ENCODE peak calls at places on chromosome 7, in nine cellular contexts. One of them, this sample, is unnamed.
A peak's percentile ranks its signal among the peaks of the same experiment; 100 is the strongest.

GRCh38 chr7:135508853-135509588 is 881 bp downstream of the CNOT4 start:
- DNase-seq in GM23338: peak; percentile 26
- DNase-seq in neural progenitor cell: peak; percentile 62
- DNase-seq in hepatocyte: peak; percentile 39
- DNase-seq in SK-N-SH: peak; percentile 58
- DNase-seq in GM23248: peak; percentile 59
- DNase-seq in OCI-LY7: peak; percentile 70
- DNase-seq in MM.1S: peak; percentile 53
- DNase-seq in PC-3: peak; percentile 21
- DNase-seq in this sample: no peak

GRCh38 chr7:132113536-132114409 is 462.5 kb downstream of the PLXNA4 start:
- DNase-seq in neural progenitor cell: no peak
- DNase-seq in GM23338: no peak
- DNase-seq in GM23248: no peak
- DNase-seq in SK-N-SH: no peak
- DNase-seq in OCI-LY7: no peak
- DNase-seq in PC-3: no peak
- DNase-seq in MM.1S: no peak
- DNase-seq in hepatocyte: peak; percentile 45
- DNase-seq in this sample: no peak

GRCh38 chr7:33604015-33604414 is 301.3 kb upstream of the BMPER start:
- DNase-seq in OCI-LY7: no peak
- DNase-seq in GM23248: peak; percentile 50
- DNase-seq in PC-3: no peak
- DNase-seq in SK-N-SH: no peak
- DNase-seq in hepatocyte: no peak
- DNase-seq in neural progenitor cell: no peak
- DNase-seq in MM.1S: no peak
- DNase-seq in GM23338: no peak
- DNase-seq in this sample: no peak

GRCh38 chr7:143126146-143126545 is 5.7 kb upstream of the PIP start:
- DNase-seq in OCI-LY7: no peak
- DNase-seq in hepatocyte: no peak
- DNase-seq in MM.1S: no peak
- DNase-seq in GM23248: peak; percentile 48
- DNase-seq in SK-N-SH: no peak
- DNase-seq in neural progenitor cell: no peak
- DNase-seq in PC-3: peak; percentile 45
- DNase-seq in GM23338: no peak
- DNase-seq in this sample: no peak

GRCh38 chr7:128053023-128053422 is 21.8 kb upstream of the LRRC4 start:
- DNase-seq in SK-N-SH: peak; percentile 56
- DNase-seq in neural progenitor cell: no peak
- DNase-seq in MM.1S: peak; percentile 24
- DNase-seq in GM23338: no peak
- DNase-seq in PC-3: peak; percentile 25
- DNase-seq in hepatocyte: no peak
- DNase-seq in GM23248: peak; percentile 50
- DNase-seq in OCI-LY7: peak; percentile 40
- DNase-seq in this sample: no peak

GRCh38 chr7:139620676-139621344 is 97.3 kb downstream of the CLEC2L start:
- DNase-seq in SK-N-SH: peak; percentile 67
- DNase-seq in OCI-LY7: peak; percentile 41
- DNase-seq in neural progenitor cell: peak; percentile 62
- DNase-seq in GM23338: peak; percentile 82
- DNase-seq in GM23248: peak; percentile 58
- DNase-seq in hepatocyte: peak; percentile 56
- DNase-seq in PC-3: peak; percentile 57
- DNase-seq in MM.1S: peak; percentile 30
- DNase-seq in this sample: peak; percentile 26

GRCh38 chr7:89133357-89133756 is 337.8 kb upstream of the TEX47 start:
- DNase-seq in SK-N-SH: no peak
- DNase-seq in hepatocyte: no peak
- DNase-seq in neural progenitor cell: no peak
- DNase-seq in PC-3: no peak
- DNase-seq in GM23248: no peak
- DNase-seq in GM23338: no peak
- DNase-seq in MM.1S: no peak
- DNase-seq in OCI-LY7: no peak
- DNase-seq in this sample: no peak

GRCh38 chr7:43195256-43195655 is 82.8 kb downstream of the HECW1 start:
- DNase-seq in OCI-LY7: no peak
- DNase-seq in MM.1S: no peak
- DNase-seq in PC-3: no peak
- DNase-seq in SK-N-SH: no peak
- DNase-seq in hepatocyte: no peak
- DNase-seq in neural progenitor cell: no peak
- DNase-seq in GM23248: no peak
- DNase-seq in GM23338: no peak
- DNase-seq in this sample: no peak

GRCh38 chr7:143504937-143505297 is 27.2 kb downstream of the TAS2R41 start:
- DNase-seq in MM.1S: no peak
- DNase-seq in neural progenitor cell: no peak
- DNase-seq in OCI-LY7: no peak
- DNase-seq in hepatocyte: no peak
- DNase-seq in SK-N-SH: no peak
- DNase-seq in GM23248: peak; percentile 36
- DNase-seq in PC-3: peak; percentile 34
- DNase-seq in GM23338: peak; percentile 9
- DNase-seq in this sample: no peak

GRCh38 chr7:67724435-67724834 is 727.8 kb downstream of the TYW1 start:
- DNase-seq in MM.1S: no peak
- DNase-seq in GM23338: no peak
- DNase-seq in GM23248: no peak
- DNase-seq in neural progenitor cell: peak; percentile 77
- DNase-seq in hepatocyte: no peak
- DNase-seq in OCI-LY7: no peak
- DNase-seq in SK-N-SH: no peak
- DNase-seq in PC-3: no peak
- DNase-seq in this sample: no peak

GRCh38 chr7:45454771-45455170 is 119.4 kb upstream of the ADCY1 start:
- DNase-seq in GM23248: no peak
- DNase-seq in SK-N-SH: no peak
- DNase-seq in GM23338: no peak
- DNase-seq in PC-3: no peak
- DNase-seq in OCI-LY7: no peak
- DNase-seq in neural progenitor cell: no peak
- DNase-seq in MM.1S: no peak
- DNase-seq in hepatocyte: no peak
- DNase-seq in this sample: no peak

GRCh38 chr7:28038175-28038855 is 142.3 kb downstream of the JAZF1 start:
- DNase-seq in GM23248: peak; percentile 33
- DNase-seq in neural progenitor cell: no peak
- DNase-seq in MM.1S: no peak
- DNase-seq in hepatocyte: no peak
- DNase-seq in PC-3: peak; percentile 48
- DNase-seq in SK-N-SH: no peak
- DNase-seq in GM23338: no peak
- DNase-seq in OCI-LY7: no peak
- DNase-seq in this sample: no peak

GRCh38 chr7:608361-608760 is 88.7 kb upstream of the PDGFA start:
- DNase-seq in GM23338: no peak
- DNase-seq in OCI-LY7: no peak
- DNase-seq in MM.1S: no peak
- DNase-seq in PC-3: no peak
- DNase-seq in hepatocyte: no peak
- DNase-seq in SK-N-SH: no peak
- DNase-seq in neural progenitor cell: no peak
- DNase-seq in GM23248: no peak
- DNase-seq in this sample: no peak

GRCh38 chr7:74272305-74273038 is 16.7 kb upstream of the CLIP2 start:
- DNase-seq in GM23338: peak; percentile 70
- DNase-seq in GM23248: peak; percentile 97
- DNase-seq in OCI-LY7: peak; percentile 85
- DNase-seq in hepatocyte: peak; percentile 75
- DNase-seq in neural progenitor cell: no peak
- DNase-seq in MM.1S: no peak
- DNase-seq in PC-3: peak; percentile 77
- DNase-seq in SK-N-SH: peak; percentile 68
- DNase-seq in this sample: no peak
- TF ChIP-seq EZH2phosphoT487 in GM23338: no peak
- TF ChIP-seq EZH2phosphoT487 in GM23248: no peak
- TF ChIP-seq EZH2phosphoT487 in OCI-LY7: no peak
- TF ChIP-seq EZH2phosphoT487 in hepatocyte: no peak
- TF ChIP-seq EZH2phosphoT487 in neural progenitor cell: no peak
- TF ChIP-seq EZH2phosphoT487 in MM.1S: no peak
- TF ChIP-seq EZH2phosphoT487 in PC-3: no peak
- TF ChIP-seq EZH2phosphoT487 in SK-N-SH: no peak
- TF ChIP-seq EZH2phosphoT487 in this sample: no peak

GRCh38 chr7:31890751-31891150 is 179.5 kb downstream of the PDE1C start:
- DNase-seq in OCI-LY7: no peak
- DNase-seq in GM23248: peak; percentile 29
- DNase-seq in MM.1S: no peak
- DNase-seq in SK-N-SH: no peak
- DNase-seq in PC-3: no peak
- DNase-seq in hepatocyte: no peak
- DNase-seq in GM23338: no peak
- DNase-seq in neural progenitor cell: no peak
- DNase-seq in this sample: no peak
- TF ChIP-seq EZH2phosphoT487 in OCI-LY7: no peak
- TF ChIP-seq EZH2phosphoT487 in GM23248: no peak
- TF ChIP-seq EZH2phosphoT487 in MM.1S: no peak
- TF ChIP-seq EZH2phosphoT487 in SK-N-SH: no peak
- TF ChIP-seq EZH2phosphoT487 in PC-3: no peak
- TF ChIP-seq EZH2phosphoT487 in hepatocyte: no peak
- TF ChIP-seq EZH2phosphoT487 in GM23338: no peak
- TF ChIP-seq EZH2phosphoT487 in neural progenitor cell: no peak
- TF ChIP-seq EZH2phosphoT487 in this sample: no peak

GRCh38 chr7:32299133-32299702 is 191.0 kb downstream of the LSM5 start:
- DNase-seq in MM.1S: no peak
- DNase-seq in PC-3: no peak
- DNase-seq in hepatocyte: peak; percentile 46
- DNase-seq in GM23248: no peak
- DNase-seq in OCI-LY7: no peak
- DNase-seq in neural progenitor cell: peak; percentile 60
- DNase-seq in SK-N-SH: no peak
- DNase-seq in GM23338: peak; percentile 76
- DNase-seq in this sample: no peak
- TF ChIP-seq EZH2phosphoT487 in MM.1S: no peak
- TF ChIP-seq EZH2phosphoT487 in PC-3: no peak
- TF ChIP-seq EZH2phosphoT487 in hepatocyte: no peak
- TF ChIP-seq EZH2phosphoT487 in GM23248: no peak
- TF ChIP-seq EZH2phosphoT487 in OCI-LY7: no peak
- TF ChIP-seq EZH2phosphoT487 in neural progenitor cell: no peak
- TF ChIP-seq EZH2phosphoT487 in SK-N-SH: no peak
- TF ChIP-seq EZH2phosphoT487 in GM23338: no peak
- TF ChIP-seq EZH2phosphoT487 in this sample: no peak

GRCh38 chr7:36667007-36667406 is 57.3 kb downstream of the AOAH start:
- DNase-seq in MM.1S: no peak
- DNase-seq in GM23338: no peak
- DNase-seq in PC-3: no peak
- DNase-seq in neural progenitor cell: no peak
- DNase-seq in hepatocyte: no peak
- DNase-seq in GM23248: peak; percentile 23
- DNase-seq in OCI-LY7: no peak
- DNase-seq in SK-N-SH: no peak
- DNase-seq in this sample: no peak
- TF ChIP-seq EZH2phosphoT487 in MM.1S: no peak
- TF ChIP-seq EZH2phosphoT487 in GM23338: no peak
- TF ChIP-seq EZH2phosphoT487 in PC-3: no peak
- TF ChIP-seq EZH2phosphoT487 in neural progenitor cell: no peak
- TF ChIP-seq EZH2phosphoT487 in hepatocyte: no peak
- TF ChIP-seq EZH2phosphoT487 in GM23248: peak; percentile 30
- TF ChIP-seq EZH2phosphoT487 in OCI-LY7: no peak
- TF ChIP-seq EZH2phosphoT487 in SK-N-SH: no peak
- TF ChIP-seq EZH2phosphoT487 in this sample: no peak

DNA sequence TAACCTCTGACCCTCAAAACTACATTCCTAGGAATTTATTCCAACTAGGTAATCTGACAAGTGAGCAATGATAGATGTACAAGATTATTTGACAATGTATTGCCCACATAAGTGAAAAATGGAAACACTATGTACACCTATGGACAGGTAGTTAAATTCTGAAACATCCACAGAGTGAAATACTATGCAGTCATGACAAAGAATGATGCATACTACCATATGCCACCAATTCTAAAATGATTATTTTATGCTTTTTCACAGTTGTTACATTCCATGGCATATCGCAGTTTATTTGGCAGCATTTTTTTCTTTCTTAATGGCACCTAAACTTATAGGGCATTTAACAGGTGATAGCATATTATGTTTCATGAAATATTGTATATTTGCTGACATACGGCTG is 20.1 kb upstream of the TNPO3 start:
- DNase-seq in MM.1S: no peak
- DNase-seq in SK-N-SH: no peak
- DNase-seq in OCI-LY7: no peak
- DNase-seq in GM23248: no peak
- DNase-seq in GM23338: no peak
- DNase-seq in neural progenitor cell: no peak
- DNase-seq in PC-3: no peak
- DNase-seq in hepatocyte: no peak
- DNase-seq in this sample: no peak
- TF ChIP-seq EZH2phosphoT487 in MM.1S: no peak
- TF ChIP-seq EZH2phosphoT487 in SK-N-SH: no peak
- TF ChIP-seq EZH2phosphoT487 in OCI-LY7: no peak
- TF ChIP-seq EZH2phosphoT487 in GM23248: no peak
- TF ChIP-seq EZH2phosphoT487 in GM23338: no peak
- TF ChIP-seq EZH2phosphoT487 in neural progenitor cell: no peak
- TF ChIP-seq EZH2phosphoT487 in PC-3: no peak
- TF ChIP-seq EZH2phosphoT487 in hepatocyte: no peak
- TF ChIP-seq EZH2phosphoT487 in this sample: no peak

GRCh38 chr7:51949726-51950644 is 633.4 kb upstream of the COBL start:
- DNase-seq in hepatocyte: no peak
- DNase-seq in SK-N-SH: peak; percentile 28
- DNase-seq in GM23338: peak; percentile 92
- DNase-seq in neural progenitor cell: peak; percentile 85
- DNase-seq in PC-3: no peak
- DNase-seq in OCI-LY7: no peak
- DNase-seq in MM.1S: no peak
- DNase-seq in GM23248: no peak
- DNase-seq in this sample: no peak

GRCh38 chr7:51950811-51951210 is 634.2 kb upstream of the COBL start:
- DNase-seq in GM23338: peak; percentile 54
- DNase-seq in GM23248: no peak
- DNase-seq in MM.1S: no peak
- DNase-seq in OCI-LY7: no peak
- DNase-seq in SK-N-SH: peak; percentile 59
- DNase-seq in PC-3: no peak
- DNase-seq in neural progenitor cell: peak; percentile 35
- DNase-seq in hepatocyte: no peak
- DNase-seq in this sample: no peak
- TF ChIP-seq EZH2phosphoT487 in GM23338: no peak
- TF ChIP-seq EZH2phosphoT487 in GM23248: no peak
- TF ChIP-seq EZH2phosphoT487 in MM.1S: no peak
- TF ChIP-seq EZH2phosphoT487 in OCI-LY7: no peak
- TF ChIP-seq EZH2phosphoT487 in SK-N-SH: no peak
- TF ChIP-seq EZH2phosphoT487 in PC-3: no peak
- TF ChIP-seq EZH2phosphoT487 in neural progenitor cell: no peak
- TF ChIP-seq EZH2phosphoT487 in hepatocyte: no peak
- TF ChIP-seq EZH2phosphoT487 in this sample: no peak

DNA sequence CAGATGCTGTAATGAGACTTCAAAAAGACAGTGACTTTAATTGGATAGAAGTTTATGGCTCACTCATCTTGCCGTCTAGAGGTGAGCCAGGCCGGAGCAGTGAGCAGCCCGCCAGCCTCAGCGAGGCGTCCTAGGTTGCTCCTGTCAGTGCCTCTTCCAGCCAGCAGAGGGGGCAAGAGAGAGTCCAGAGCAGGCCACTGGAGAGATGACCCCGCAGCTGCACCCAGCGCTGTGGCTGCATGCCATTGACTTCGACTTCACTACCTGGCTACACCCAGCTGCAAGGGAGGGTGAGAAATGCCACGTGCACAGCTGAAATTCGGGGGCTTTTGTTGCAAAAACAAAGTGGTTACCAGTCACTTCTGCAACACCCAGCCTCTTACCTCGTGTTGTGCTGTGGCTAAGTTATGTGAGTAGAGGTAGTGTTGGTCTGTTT is 26.5 kb downstream of the NUB1 start:
- DNase-seq in PC-3: peak; percentile 75
- DNase-seq in SK-N-SH: peak; percentile 91
- DNase-seq in GM23338: peak; percentile 94
- DNase-seq in MM.1S: peak; percentile 92
- DNase-seq in OCI-LY7: peak; percentile 78
- DNase-seq in neural progenitor cell: peak; percentile 88
- DNase-seq in hepatocyte: peak; percentile 92
- DNase-seq in GM23248: peak; percentile 83
- DNase-seq in this sample: peak; percentile 48
- TF ChIP-seq EZH2phosphoT487 in PC-3: no peak
- TF ChIP-seq EZH2phosphoT487 in SK-N-SH: no peak
- TF ChIP-seq EZH2phosphoT487 in GM23338: no peak
- TF ChIP-seq EZH2phosphoT487 in MM.1S: no peak
- TF ChIP-seq EZH2phosphoT487 in OCI-LY7: no peak
- TF ChIP-seq EZH2phosphoT487 in neural progenitor cell: no peak
- TF ChIP-seq EZH2phosphoT487 in hepatocyte: no peak
- TF ChIP-seq EZH2phosphoT487 in GM23248: no peak
- TF ChIP-seq EZH2phosphoT487 in this sample: no peak